ENCODE peak calls at places on chromosomes 11 and 22, in eight cellular contexts. P is spleen, O is endothelial cell of umbilical vein, C is body of pancreas, H is vagina, N is HepG2, M is IMR-90, Y is uterus. B is an unnamed sample.
A peak's percentile ranks its signal among the peaks of the same experiment; 100 is the strongest.

GRCh38 chr22:43951966-43952365 is 3.3 kb upstream of the SAMM50 start:
- DNase-seq in N (no peak), P (no peak), H (no peak), Y (no peak), O (no peak), C (no peak), M (no peak), B (no peak)

GRCh38 chr11:2180775-2181370 is 9.3 kb upstream of the TH start:
- DNase-seq in H (no peak), Y (no peak), P (no peak), N (no peak), C (no peak), M (no peak), O (no peak), B (no peak)

GRCh38 chr11:111602865-111603632 is 800 bp downstream of the SIK2 start:
- DNase-seq in Y (peak; percentile 23), H (no peak), O (no peak), C (peak; percentile 55), M (peak; percentile 43), N (no peak), P (no peak), B (no peak)

GRCh38 chr22:48089601-48090331 is 1327.3 kb downstream of the TBC1D22A start:
- DNase-seq in C (peak; percentile 14), Y (peak; percentile 86), M (no peak), H (no peak), O (no peak), P (peak; percentile 79), N (no peak), B (peak; percentile 71)

GRCh38 chr22:21816787-21817496 is 50.5 kb downstream of the MAPK1 start:
- DNase-seq in C (peak; percentile 35), P (no peak), H (no peak), M (peak; percentile 95), O (peak; percentile 95), N (no peak), Y (no peak), B (no peak)

GRCh38 chr11:90512846-90513245 is 290.0 kb upstream of the CHORDC1 start:
- DNase-seq in M (no peak), O (no peak), N (no peak), H (no peak), C (no peak), Y (no peak), P (no peak), B (no peak)

GRCh38 chr11:95299078-95299611 is 68.1 kb upstream of the SESN3 start:
- DNase-seq in M (no peak), H (no peak), N (no peak), P (no peak), Y (no peak), O (no peak), C (no peak), B (no peak)

GRCh38 chr11:118878187-118878586 is 5.5 kb upstream of the CXCR5 start:
- DNase-seq in Y (no peak), P (no peak), H (no peak), C (no peak), N (no peak), M (no peak), O (no peak), B (no peak)

GRCh38 chr22:44661070-44661469 is 40.9 kb upstream of the PRR5 start:
- DNase-seq in H (no peak), C (no peak), M (no peak), Y (no peak), O (no peak), N (no peak), P (no peak), B (no peak)

GRCh38 chr22:40560551-40560950 is 76.0 kb downstream of the MRTFA start:
- DNase-seq in M (peak; percentile 65), Y (no peak), P (no peak), N (no peak), C (no peak), O (peak; percentile 95), H (no peak), B (no peak)

GRCh38 chr22:46067159-46068111 is 82.9 kb upstream of the PPARA start:
- DNase-seq in M (no peak), Y (peak; percentile 38), C (peak; percentile 37), N (no peak), H (no peak), O (peak; percentile 62), P (peak; percentile 48), B (no peak)

GRCh38 chr11:1559103-1559951 is 12.7 kb downstream of the DUSP8 start:
- DNase-seq in M (peak; percentile 66), Y (peak; percentile 89), P (peak; percentile 76), N (no peak), H (no peak), C (peak; percentile 99), O (no peak), B (no peak)

GRCh38 chr22:25492950-25493790 is 71.3 kb upstream of the GRK3 start:
- DNase-seq in C (peak; percentile 19), P (no peak), M (no peak), Y (no peak), O (no peak), N (no peak), H (no peak), B (no peak)

GRCh38 chr11:823441-824291 is 4.1 kb upstream of the CRACR2B start:
- DNase-seq in H (no peak), N (no peak), M (no peak), C (no peak), O (no peak), P (peak; percentile 77), Y (no peak), B (no peak)

GRCh38 chr11:57648791-57649735 is 649 bp downstream of the YPEL4 start:
- DNase-seq in P (no peak), M (no peak), O (no peak), C (no peak), N (no peak), Y (peak; percentile 46), H (no peak), B (no peak)
- TF ChIP-seq POLR2A in P (no peak), M (no peak), O (no peak), C (no peak), N (no peak), Y (no peak), H (no peak), B (peak; percentile 12)

GRCh38 chr11:35983965-35984364 is 40.1 kb downstream of the LDLRAD3 start:
- DNase-seq in P (no peak), M (no peak), O (no peak), H (no peak), Y (no peak), C (no peak), N (no peak), B (no peak)

GRCh38 chr11:35990170-35990569 is 46.3 kb downstream of the LDLRAD3 start:
- DNase-seq in O (no peak), N (no peak), H (no peak), Y (no peak), M (no peak), P (no peak), C (no peak), B (no peak)

GRCh38 chr11:35990816-35991215 is 47.0 kb downstream of the LDLRAD3 start:
- DNase-seq in O (no peak), Y (no peak), H (no peak), N (no peak), C (no peak), P (no peak), M (no peak), B (no peak)

GRCh38 chr11:35982061-35982460 is 38.2 kb downstream of the LDLRAD3 start:
- DNase-seq in O (no peak), H (no peak), C (no peak), Y (no peak), N (no peak), M (no peak), P (no peak), B (no peak)

DNA sequence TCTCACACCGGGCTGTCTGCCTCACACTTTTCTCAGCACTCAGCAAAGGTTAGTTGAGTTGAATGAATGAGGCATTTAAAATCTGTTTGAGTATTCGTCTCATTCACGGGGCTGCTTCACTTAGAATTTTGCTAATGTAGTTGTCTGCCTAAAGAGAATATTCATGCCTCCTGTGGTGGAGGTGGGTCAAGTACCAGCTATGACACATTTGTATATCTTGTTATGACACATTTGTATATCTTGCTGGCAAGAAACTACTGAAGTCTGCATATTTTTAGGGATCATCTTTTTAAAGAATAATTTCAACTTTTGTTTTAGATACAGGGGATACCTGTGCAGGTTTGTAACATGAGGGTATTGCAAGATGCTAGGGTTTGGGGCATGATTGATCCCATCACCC is 43.1 kb downstream of the LDLRAD3 start:
- DNase-seq in N (no peak), P (no peak), H (no peak), O (no peak), Y (no peak), C (no peak), M (peak; percentile 38), B (no peak)
- H3K9me3 ChIP-seq in N (no peaks in the 10 kb centered on the region), P (peaks cover 3% of the 10 kb centered on the region), H (no peaks in the 10 kb centered on the region), O (no peaks in the 10 kb centered on the region), Y (no peaks in the 10 kb centered on the region), C (no peaks in the 10 kb centered on the region), M (no peaks in the 10 kb centered on the region), B (no peaks in the 10 kb centered on the region)

GRCh38 chr11:68472778-68473177 is 12.2 kb downstream of the PPP6R3 start:
- DNase-seq in O (no peak), H (no peak), M (no peak), C (no peak), P (no peak), N (no peak), Y (no peak), B (no peak)
- TF ChIP-seq CTCF in O (no peak), H (no peak), M (no peak), C (no peak), P (no peak), N (no peak), Y (no peak), B (no peak)

GRCh38 chr11:34162507-34162848 is 57.0 kb downstream of the NAT10 start:
- DNase-seq in O (no peak), Y (no peak), H (no peak), N (no peak), M (no peak), C (no peak), P (no peak), B (no peak)
- TF ChIP-seq POLR2A in O (no peak), Y (no peak), H (no peak), N (no peak), M (no peak), C (no peak), P (no peak), B (no peak)